ENCODE peak calls at places on chromosomes 5 and 9, in seven cellular contexts. One of them, this sample, is unnamed.

GRCh38 chr9:126226991-126227937 is 99.4 kb upstream of the MVB12B start:
- DNase-seq in neuronal stem cell: no peak
- DNase-seq in CD4-positive, alpha-beta memory T cell: no peak
- DNase-seq in IMR-90: no peak
- DNase-seq in esophagus squamous epithelium: no peak
- DNase-seq in body of pancreas: no peak
- DNase-seq in heart left ventricle: no peak
- DNase-seq in this sample: no peak

GRCh38 chr9:109181284-109181683 is 14.2 kb upstream of the FRRS1L start:
- DNase-seq in heart left ventricle: no peak
- DNase-seq in body of pancreas: no peak
- DNase-seq in CD4-positive, alpha-beta memory T cell: peak
- DNase-seq in IMR-90: no peak
- DNase-seq in esophagus squamous epithelium: no peak
- DNase-seq in neuronal stem cell: no peak
- DNase-seq in this sample: no peak

GRCh38 chr9:5326893-5327548 is 12.7 kb downstream of the RLN1 start:
- DNase-seq in body of pancreas: peak
- DNase-seq in esophagus squamous epithelium: no peak
- DNase-seq in IMR-90: peak
- DNase-seq in neuronal stem cell: peak
- DNase-seq in heart left ventricle: no peak
- DNase-seq in CD4-positive, alpha-beta memory T cell: peak
- DNase-seq in this sample: no peak

GRCh38 chr9:116279230-116279629 is 125.6 kb downstream of the PAPPA start:
- DNase-seq in neuronal stem cell: peak
- DNase-seq in IMR-90: no peak
- DNase-seq in CD4-positive, alpha-beta memory T cell: no peak
- DNase-seq in body of pancreas: no peak
- DNase-seq in heart left ventricle: no peak
- DNase-seq in esophagus squamous epithelium: no peak
- DNase-seq in this sample: no peak

GRCh38 chr5:148563021-148563420 is 91.3 kb downstream of the HTR4 start:
- DNase-seq in esophagus squamous epithelium: no peak
- DNase-seq in body of pancreas: no peak
- DNase-seq in neuronal stem cell: no peak
- DNase-seq in CD4-positive, alpha-beta memory T cell: no peak
- DNase-seq in IMR-90: no peak
- DNase-seq in heart left ventricle: no peak
- DNase-seq in this sample: no peak

GRCh38 chr5:128736567-128736966 is 198.5 kb upstream of the FBN2 start:
- DNase-seq in esophagus squamous epithelium: no peak
- DNase-seq in CD4-positive, alpha-beta memory T cell: no peak
- DNase-seq in IMR-90: peak
- DNase-seq in heart left ventricle: peak
- DNase-seq in neuronal stem cell: no peak
- DNase-seq in body of pancreas: no peak
- DNase-seq in this sample: no peak

GRCh38 chr5:102583663-102584062 is 84.9 kb upstream of the SLCO6A1 start:
- DNase-seq in body of pancreas: no peak
- DNase-seq in CD4-positive, alpha-beta memory T cell: peak
- DNase-seq in IMR-90: peak
- DNase-seq in heart left ventricle: no peak
- DNase-seq in neuronal stem cell: no peak
- DNase-seq in esophagus squamous epithelium: no peak
- DNase-seq in this sample: no peak

GRCh38 chr9:20811872-20812271 is 127.8 kb downstream of the FOCAD start:
- DNase-seq in CD4-positive, alpha-beta memory T cell: no peak
- DNase-seq in heart left ventricle: no peak
- DNase-seq in body of pancreas: no peak
- DNase-seq in esophagus squamous epithelium: no peak
- DNase-seq in neuronal stem cell: no peak
- DNase-seq in IMR-90: peak
- DNase-seq in this sample: no peak

GRCh38 chr5:27048507-27048906 is 10.1 kb upstream of the CDH9 start:
- DNase-seq in esophagus squamous epithelium: no peak
- DNase-seq in heart left ventricle: no peak
- DNase-seq in body of pancreas: no peak
- DNase-seq in CD4-positive, alpha-beta memory T cell: no peak
- DNase-seq in neuronal stem cell: no peak
- DNase-seq in IMR-90: no peak
- DNase-seq in this sample: no peak

GRCh38 chr9:23611874-23612273 is 214.2 kb downstream of the ELAVL2 start:
- DNase-seq in neuronal stem cell: no peak
- DNase-seq in CD4-positive, alpha-beta memory T cell: no peak
- DNase-seq in body of pancreas: no peak
- DNase-seq in esophagus squamous epithelium: no peak
- DNase-seq in IMR-90: no peak
- DNase-seq in heart left ventricle: no peak
- DNase-seq in this sample: no peak

GRCh38 chr5:125153231-125153630 is 406.8 kb upstream of the ZNF608 start:
- DNase-seq in esophagus squamous epithelium: no peak
- DNase-seq in body of pancreas: no peak
- DNase-seq in CD4-positive, alpha-beta memory T cell: no peak
- DNase-seq in heart left ventricle: no peak
- DNase-seq in IMR-90: no peak
- DNase-seq in neuronal stem cell: no peak
- DNase-seq in this sample: no peak

GRCh38 chr9:89916001-89916635 is 311.3 kb downstream of the GADD45G start:
- DNase-seq in body of pancreas: no peak
- DNase-seq in heart left ventricle: no peak
- DNase-seq in esophagus squamous epithelium: no peak
- DNase-seq in IMR-90: no peak
- DNase-seq in neuronal stem cell: no peak
- DNase-seq in CD4-positive, alpha-beta memory T cell: no peak
- DNase-seq in this sample: no peak

GRCh38 chr5:134387443-134387842 is 16.1 kb downstream of the UBE2B start:
- DNase-seq in CD4-positive, alpha-beta memory T cell: no peak
- DNase-seq in IMR-90: no peak
- DNase-seq in neuronal stem cell: no peak
- DNase-seq in body of pancreas: no peak
- DNase-seq in esophagus squamous epithelium: no peak
- DNase-seq in heart left ventricle: no peak
- DNase-seq in this sample: no peak

GRCh38 chr5:66945389-66946349 is 250.9 kb downstream of the CD180 start:
- DNase-seq in IMR-90: peak
- DNase-seq in esophagus squamous epithelium: no peak
- DNase-seq in CD4-positive, alpha-beta memory T cell: no peak
- DNase-seq in heart left ventricle: no peak
- DNase-seq in neuronal stem cell: no peak
- DNase-seq in body of pancreas: no peak
- DNase-seq in this sample: no peak

GRCh38 chr9:81563020-81563407 is 126.3 kb downstream of the TLE1 start:
- DNase-seq in esophagus squamous epithelium: no peak
- DNase-seq in neuronal stem cell: no peak
- DNase-seq in body of pancreas: no peak
- DNase-seq in CD4-positive, alpha-beta memory T cell: no peak
- DNase-seq in heart left ventricle: no peak
- DNase-seq in IMR-90: no peak
- DNase-seq in this sample: no peak

GRCh38 chr5:124995451-124995850 is 249.0 kb upstream of the ZNF608 start:
- DNase-seq in CD4-positive, alpha-beta memory T cell: no peak
- DNase-seq in IMR-90: peak
- DNase-seq in heart left ventricle: no peak
- DNase-seq in esophagus squamous epithelium: no peak
- DNase-seq in body of pancreas: no peak
- DNase-seq in neuronal stem cell: no peak
- DNase-seq in this sample: no peak

GRCh38 chr5:64680289-64680688 is 10.0 kb upstream of the SHISAL2B start:
- DNase-seq in heart left ventricle: no peak
- DNase-seq in IMR-90: no peak
- DNase-seq in body of pancreas: no peak
- DNase-seq in esophagus squamous epithelium: no peak
- DNase-seq in CD4-positive, alpha-beta memory T cell: no peak
- DNase-seq in neuronal stem cell: no peak
- DNase-seq in this sample: no peak

GRCh38 chr5:180289433-180289832 is 2.5 kb downstream of the MAPK9 start:
- DNase-seq in heart left ventricle: no peak
- DNase-seq in esophagus squamous epithelium: no peak
- DNase-seq in body of pancreas: peak
- DNase-seq in neuronal stem cell: no peak
- DNase-seq in IMR-90: no peak
- DNase-seq in CD4-positive, alpha-beta memory T cell: no peak
- DNase-seq in this sample: no peak

GRCh38 chr5:72377920-72378635 is 57.9 kb downstream of the PTCD2 start:
- DNase-seq in esophagus squamous epithelium: no peak
- DNase-seq in body of pancreas: no peak
- DNase-seq in IMR-90: no peak
- DNase-seq in neuronal stem cell: no peak
- DNase-seq in heart left ventricle: peak
- DNase-seq in CD4-positive, alpha-beta memory T cell: no peak
- DNase-seq in this sample: peak

GRCh38 chr9:3942351-3942750 is 357.5 kb downstream of the GLIS3 start:
- DNase-seq in body of pancreas: no peak
- DNase-seq in neuronal stem cell: no peak
- DNase-seq in CD4-positive, alpha-beta memory T cell: no peak
- DNase-seq in heart left ventricle: no peak
- DNase-seq in IMR-90: no peak
- DNase-seq in esophagus squamous epithelium: no peak
- DNase-seq in this sample: no peak
- H3K4me3 ChIP-seq in body of pancreas: no peak
- H3K4me3 ChIP-seq in neuronal stem cell: no peak
- H3K4me3 ChIP-seq in CD4-positive, alpha-beta memory T cell: no peak
- H3K4me3 ChIP-seq in heart left ventricle: no peak
- H3K4me3 ChIP-seq in IMR-90: no peak
- H3K4me3 ChIP-seq in esophagus squamous epithelium: no peak
- H3K4me3 ChIP-seq in this sample: no peak

DNA sequence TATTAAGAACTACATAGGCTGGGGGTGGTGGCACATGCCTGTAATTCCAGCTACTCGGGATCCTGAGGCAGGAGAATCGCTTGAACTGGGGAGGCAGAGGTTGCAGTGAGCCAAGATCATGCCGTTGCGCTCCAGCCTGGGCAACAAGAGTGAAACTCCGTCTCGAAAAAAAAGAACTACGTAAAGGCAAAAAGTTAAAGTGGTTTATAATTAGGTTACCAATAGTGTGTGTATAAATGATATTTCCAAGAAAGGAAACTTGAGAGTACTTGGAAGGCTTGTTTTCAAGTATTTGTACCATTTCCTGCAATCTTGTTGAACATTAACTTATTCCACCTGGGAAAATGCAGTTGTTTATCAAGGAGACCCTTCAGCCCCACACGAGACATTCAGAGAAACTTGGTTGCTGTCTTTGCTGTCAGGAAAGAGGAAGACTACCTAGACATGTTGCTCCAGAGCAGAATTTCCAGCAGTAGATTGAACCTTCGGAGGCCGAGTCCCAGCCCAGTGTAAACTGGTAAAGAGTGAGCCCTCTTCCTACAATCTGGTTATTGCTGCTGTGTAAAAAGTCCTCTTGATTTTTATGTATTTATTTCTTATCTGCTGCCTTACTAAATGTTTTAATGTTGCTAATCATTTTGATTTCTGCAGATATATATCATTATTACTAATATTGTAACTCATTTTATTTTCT is 30.1 kb downstream of the STXBP1 start:
- DNase-seq in esophagus squamous epithelium: no peak
- DNase-seq in CD4-positive, alpha-beta memory T cell: no peak
- DNase-seq in IMR-90: no peak
- DNase-seq in heart left ventricle: no peak
- DNase-seq in neuronal stem cell: no peak
- DNase-seq in body of pancreas: no peak
- DNase-seq in this sample: no peak
- H3K27ac ChIP-seq in esophagus squamous epithelium: peak
- H3K27ac ChIP-seq in CD4-positive, alpha-beta memory T cell: no peak
- H3K27ac ChIP-seq in IMR-90: no peak
- H3K27ac ChIP-seq in heart left ventricle: no peak
- H3K27ac ChIP-seq in neuronal stem cell: no peak
- H3K27ac ChIP-seq in body of pancreas: peak
- H3K27ac ChIP-seq in this sample: no peak

DNA sequence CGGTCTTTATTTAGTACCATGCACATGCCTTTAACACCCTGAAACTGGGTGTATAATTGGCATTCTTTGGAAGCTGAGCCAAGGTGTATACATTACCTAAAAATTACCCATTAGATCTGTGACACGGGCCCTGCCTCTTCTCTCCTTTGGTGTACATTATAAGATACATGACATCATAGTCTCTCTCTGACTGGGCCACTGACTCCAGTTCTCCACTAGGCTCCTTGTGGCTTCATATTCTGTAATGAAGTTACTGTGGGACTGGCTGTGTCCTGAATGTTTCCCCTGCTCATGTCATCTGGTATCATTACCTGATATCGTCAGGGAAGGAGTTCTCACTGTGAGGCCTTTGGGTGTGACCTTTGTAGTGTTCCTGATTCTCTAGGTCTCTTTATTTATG is 65.5 kb downstream of the NREP start:
- DNase-seq in IMR-90: no peak
- DNase-seq in esophagus squamous epithelium: no peak
- DNase-seq in body of pancreas: no peak
- DNase-seq in CD4-positive, alpha-beta memory T cell: no peak
- DNase-seq in neuronal stem cell: no peak
- DNase-seq in heart left ventricle: no peak
- DNase-seq in this sample: no peak
- H3K4me3 ChIP-seq in IMR-90: no peak
- H3K4me3 ChIP-seq in esophagus squamous epithelium: no peak
- H3K4me3 ChIP-seq in body of pancreas: no peak
- H3K4me3 ChIP-seq in CD4-positive, alpha-beta memory T cell: no peak
- H3K4me3 ChIP-seq in neuronal stem cell: no peak
- H3K4me3 ChIP-seq in heart left ventricle: no peak
- H3K4me3 ChIP-seq in this sample: no peak

GRCh38 chr5:139379626-139380449 is 3.3 kb downstream of the SLC23A1 start:
- DNase-seq in neuronal stem cell: no peak
- DNase-seq in esophagus squamous epithelium: no peak
- DNase-seq in IMR-90: no peak
- DNase-seq in heart left ventricle: no peak
- DNase-seq in CD4-positive, alpha-beta memory T cell: no peak
- DNase-seq in body of pancreas: no peak
- DNase-seq in this sample: no peak

GRCh38 chr5:139376364-139376763 is 6.7 kb downstream of the SLC23A1 start:
- DNase-seq in CD4-positive, alpha-beta memory T cell: no peak
- DNase-seq in IMR-90: no peak
- DNase-seq in esophagus squamous epithelium: no peak
- DNase-seq in heart left ventricle: no peak
- DNase-seq in body of pancreas: no peak
- DNase-seq in neuronal stem cell: no peak
- DNase-seq in this sample: no peak

GRCh38 chr5:139378101-139378825 is 4.8 kb downstream of the SLC23A1 start:
- DNase-seq in IMR-90: no peak
- DNase-seq in heart left ventricle: no peak
- DNase-seq in neuronal stem cell: no peak
- DNase-seq in esophagus squamous epithelium: no peak
- DNase-seq in body of pancreas: no peak
- DNase-seq in CD4-positive, alpha-beta memory T cell: no peak
- DNase-seq in this sample: no peak

GRCh38 chr5:139377226-139377625 is 5.9 kb downstream of the SLC23A1 start:
- DNase-seq in IMR-90: no peak
- DNase-seq in neuronal stem cell: no peak
- DNase-seq in CD4-positive, alpha-beta memory T cell: no peak
- DNase-seq in heart left ventricle: no peak
- DNase-seq in esophagus squamous epithelium: no peak
- DNase-seq in body of pancreas: no peak
- DNase-seq in this sample: no peak

DNA sequence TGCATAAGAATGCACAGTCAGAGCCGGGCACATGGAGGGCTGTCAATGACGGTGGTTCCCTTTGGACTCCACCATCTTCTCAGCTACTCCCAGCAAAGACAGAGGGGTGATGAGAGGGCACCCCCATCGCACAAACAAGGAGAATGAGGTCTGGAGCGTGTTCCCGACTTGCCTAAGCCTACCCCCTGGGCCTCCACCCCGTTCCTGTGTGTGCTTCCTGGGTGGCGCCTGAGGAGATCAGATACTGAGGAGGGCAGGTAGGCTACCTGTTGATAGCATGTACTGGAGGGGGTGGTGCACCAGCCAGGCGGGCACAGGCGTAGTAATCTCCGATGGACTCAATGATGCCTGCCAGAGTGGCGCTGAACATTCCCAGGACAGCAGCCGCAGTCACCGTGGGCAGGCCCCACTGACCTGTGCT is 4.1 kb downstream of the SLC23A1 start:
- DNase-seq in body of pancreas: no peak
- DNase-seq in neuronal stem cell: no peak
- DNase-seq in IMR-90: no peak
- DNase-seq in heart left ventricle: no peak
- DNase-seq in CD4-positive, alpha-beta memory T cell: no peak
- DNase-seq in esophagus squamous epithelium: no peak
- DNase-seq in this sample: no peak
- H3K27ac ChIP-seq in body of pancreas: no peak
- H3K27ac ChIP-seq in neuronal stem cell: no peak
- H3K27ac ChIP-seq in IMR-90: no peak
- H3K27ac ChIP-seq in heart left ventricle: no peak
- H3K27ac ChIP-seq in CD4-positive, alpha-beta memory T cell: no peak
- H3K27ac ChIP-seq in esophagus squamous epithelium: no peak
- H3K27ac ChIP-seq in this sample: no peak